ENCODE peak calls at places on chromosome 7, in eight cellular contexts. One of them, this sample, is unnamed.

GRCh38 chr7:27221201-27221797 is 21.3 kb upstream of the EVX1 start:
- DNase-seq in bronchial epithelial cell: peak
- DNase-seq in cardiac fibroblast: no peak
- DNase-seq in T-cell: no peak
- DNase-seq in CD4-positive, alpha-beta T cell: no peak
- DNase-seq in stimulated activated CD4-positive, alpha-beta T cell treated with anti-CD3 and anti-CD28 coated beads, Interleukin-2, amount 100 ng/mL, for 48 hours: no peak
- DNase-seq in activated naive CD4-positive, alpha-beta T cell: no peak
- DNase-seq in NCI-H1417 treated with DMSO at 0.1 percent for 48 hours: no peak
- DNase-seq in this sample: no peak

GRCh38 chr7:119694506-119694905 is 578.5 kb upstream of the KCND2 start:
- DNase-seq in bronchial epithelial cell: no peak
- DNase-seq in cardiac fibroblast: no peak
- DNase-seq in T-cell: no peak
- DNase-seq in CD4-positive, alpha-beta T cell: no peak
- DNase-seq in stimulated activated CD4-positive, alpha-beta T cell treated with anti-CD3 and anti-CD28 coated beads, Interleukin-2, amount 100 ng/mL, for 48 hours: no peak
- DNase-seq in activated naive CD4-positive, alpha-beta T cell: no peak
- DNase-seq in NCI-H1417 treated with DMSO at 0.1 percent for 48 hours: no peak
- DNase-seq in this sample: no peak

GRCh38 chr7:99033765-99034164 is 110.1 kb downstream of the SMURF1 start:
- DNase-seq in bronchial epithelial cell: no peak
- DNase-seq in cardiac fibroblast: no peak
- DNase-seq in T-cell: no peak
- DNase-seq in CD4-positive, alpha-beta T cell: no peak
- DNase-seq in stimulated activated CD4-positive, alpha-beta T cell treated with anti-CD3 and anti-CD28 coated beads, Interleukin-2, amount 100 ng/mL, for 48 hours: no peak
- DNase-seq in activated naive CD4-positive, alpha-beta T cell: no peak
- DNase-seq in NCI-H1417 treated with DMSO at 0.1 percent for 48 hours: no peak
- DNase-seq in this sample: no peak

GRCh38 chr7:107130487-107131220 is 38.1 kb upstream of the HBP1 start:
- DNase-seq in bronchial epithelial cell: no peak
- DNase-seq in cardiac fibroblast: no peak
- DNase-seq in T-cell: no peak
- DNase-seq in CD4-positive, alpha-beta T cell: no peak
- DNase-seq in stimulated activated CD4-positive, alpha-beta T cell treated with anti-CD3 and anti-CD28 coated beads, Interleukin-2, amount 100 ng/mL, for 48 hours: no peak
- DNase-seq in activated naive CD4-positive, alpha-beta T cell: no peak
- DNase-seq in NCI-H1417 treated with DMSO at 0.1 percent for 48 hours: no peak
- DNase-seq in this sample: no peak

GRCh38 chr7:37367010-37367409 is 81.7 kb downstream of the ELMO1 start:
- DNase-seq in bronchial epithelial cell: no peak
- DNase-seq in cardiac fibroblast: no peak
- DNase-seq in T-cell: no peak
- DNase-seq in CD4-positive, alpha-beta T cell: no peak
- DNase-seq in stimulated activated CD4-positive, alpha-beta T cell treated with anti-CD3 and anti-CD28 coated beads, Interleukin-2, amount 100 ng/mL, for 48 hours: no peak
- DNase-seq in activated naive CD4-positive, alpha-beta T cell: no peak
- DNase-seq in NCI-H1417 treated with DMSO at 0.1 percent for 48 hours: no peak
- DNase-seq in this sample: no peak

GRCh38 chr7:106962751-106963150 is 81.8 kb upstream of the PRKAR2B start:
- DNase-seq in bronchial epithelial cell: no peak
- DNase-seq in cardiac fibroblast: no peak
- DNase-seq in T-cell: no peak
- DNase-seq in CD4-positive, alpha-beta T cell: no peak
- DNase-seq in stimulated activated CD4-positive, alpha-beta T cell treated with anti-CD3 and anti-CD28 coated beads, Interleukin-2, amount 100 ng/mL, for 48 hours: no peak
- DNase-seq in activated naive CD4-positive, alpha-beta T cell: no peak
- DNase-seq in NCI-H1417 treated with DMSO at 0.1 percent for 48 hours: no peak
- DNase-seq in this sample: no peak

GRCh38 chr7:155521743-155522398 is 24.5 kb downstream of the CNPY1 start:
- DNase-seq in bronchial epithelial cell: no peak
- DNase-seq in cardiac fibroblast: no peak
- DNase-seq in T-cell: no peak
- DNase-seq in CD4-positive, alpha-beta T cell: no peak
- DNase-seq in stimulated activated CD4-positive, alpha-beta T cell treated with anti-CD3 and anti-CD28 coated beads, Interleukin-2, amount 100 ng/mL, for 48 hours: no peak
- DNase-seq in activated naive CD4-positive, alpha-beta T cell: no peak
- DNase-seq in NCI-H1417 treated with DMSO at 0.1 percent for 48 hours: no peak
- DNase-seq in this sample: no peak

GRCh38 chr7:73723813-73724212 is 4.3 kb upstream of the STX1A start:
- DNase-seq in bronchial epithelial cell: no peak
- DNase-seq in cardiac fibroblast: no peak
- DNase-seq in T-cell: no peak
- DNase-seq in CD4-positive, alpha-beta T cell: no peak
- DNase-seq in stimulated activated CD4-positive, alpha-beta T cell treated with anti-CD3 and anti-CD28 coated beads, Interleukin-2, amount 100 ng/mL, for 48 hours: no peak
- DNase-seq in activated naive CD4-positive, alpha-beta T cell: no peak
- DNase-seq in NCI-H1417 treated with DMSO at 0.1 percent for 48 hours: no peak
- DNase-seq in this sample: no peak

GRCh38 chr7:151794508-151795167 is 82.3 kb downstream of the PRKAG2 start:
- DNase-seq in bronchial epithelial cell: no peak
- DNase-seq in cardiac fibroblast: no peak
- DNase-seq in T-cell: no peak
- DNase-seq in CD4-positive, alpha-beta T cell: no peak
- DNase-seq in stimulated activated CD4-positive, alpha-beta T cell treated with anti-CD3 and anti-CD28 coated beads, Interleukin-2, amount 100 ng/mL, for 48 hours: no peak
- DNase-seq in activated naive CD4-positive, alpha-beta T cell: no peak
- DNase-seq in NCI-H1417 treated with DMSO at 0.1 percent for 48 hours: no peak
- DNase-seq in this sample: no peak

GRCh38 chr7:8303904-8304528 is 42.0 kb upstream of the ICA1 start:
- DNase-seq in bronchial epithelial cell: no peak
- DNase-seq in cardiac fibroblast: no peak
- DNase-seq in T-cell: no peak
- DNase-seq in CD4-positive, alpha-beta T cell: no peak
- DNase-seq in stimulated activated CD4-positive, alpha-beta T cell treated with anti-CD3 and anti-CD28 coated beads, Interleukin-2, amount 100 ng/mL, for 48 hours: no peak
- DNase-seq in activated naive CD4-positive, alpha-beta T cell: no peak
- DNase-seq in NCI-H1417 treated with DMSO at 0.1 percent for 48 hours: no peak
- DNase-seq in this sample: no peak

GRCh38 chr7:44145419-44145968 is 4.4 kb upstream of the MYL7 start:
- DNase-seq in bronchial epithelial cell: peak
- DNase-seq in cardiac fibroblast: no peak
- DNase-seq in T-cell: peak
- DNase-seq in CD4-positive, alpha-beta T cell: peak
- DNase-seq in stimulated activated CD4-positive, alpha-beta T cell treated with anti-CD3 and anti-CD28 coated beads, Interleukin-2, amount 100 ng/mL, for 48 hours: peak
- DNase-seq in activated naive CD4-positive, alpha-beta T cell: peak
- DNase-seq in NCI-H1417 treated with DMSO at 0.1 percent for 48 hours: no peak
- DNase-seq in this sample: no peak

GRCh38 chr7:132225216-132226030 is 350.8 kb downstream of the PLXNA4 start:
- DNase-seq in bronchial epithelial cell: no peak
- DNase-seq in cardiac fibroblast: no peak
- DNase-seq in T-cell: no peak
- DNase-seq in CD4-positive, alpha-beta T cell: no peak
- DNase-seq in stimulated activated CD4-positive, alpha-beta T cell treated with anti-CD3 and anti-CD28 coated beads, Interleukin-2, amount 100 ng/mL, for 48 hours: no peak
- DNase-seq in activated naive CD4-positive, alpha-beta T cell: no peak
- DNase-seq in NCI-H1417 treated with DMSO at 0.1 percent for 48 hours: no peak
- DNase-seq in this sample: no peak

GRCh38 chr7:35971133-35971995 is 170.5 kb downstream of the SEPTIN7 start:
- DNase-seq in bronchial epithelial cell: no peak
- DNase-seq in cardiac fibroblast: no peak
- DNase-seq in T-cell: no peak
- DNase-seq in CD4-positive, alpha-beta T cell: no peak
- DNase-seq in stimulated activated CD4-positive, alpha-beta T cell treated with anti-CD3 and anti-CD28 coated beads, Interleukin-2, amount 100 ng/mL, for 48 hours: no peak
- DNase-seq in activated naive CD4-positive, alpha-beta T cell: no peak
- DNase-seq in NCI-H1417 treated with DMSO at 0.1 percent for 48 hours: no peak
- DNase-seq in this sample: peak

GRCh38 chr7:101927389-101928306 is 110.2 kb downstream of the CUX1 start:
- DNase-seq in bronchial epithelial cell: no peak
- DNase-seq in cardiac fibroblast: peak
- DNase-seq in T-cell: no peak
- DNase-seq in CD4-positive, alpha-beta T cell: no peak
- DNase-seq in stimulated activated CD4-positive, alpha-beta T cell treated with anti-CD3 and anti-CD28 coated beads, Interleukin-2, amount 100 ng/mL, for 48 hours: no peak
- DNase-seq in activated naive CD4-positive, alpha-beta T cell: no peak
- DNase-seq in NCI-H1417 treated with DMSO at 0.1 percent for 48 hours: no peak
- DNase-seq in this sample: no peak

GRCh38 chr7:79340212-79340611 is 113.3 kb downstream of the MAGI2 start:
- DNase-seq in bronchial epithelial cell: peak
- DNase-seq in cardiac fibroblast: no peak
- DNase-seq in T-cell: no peak
- DNase-seq in CD4-positive, alpha-beta T cell: no peak
- DNase-seq in stimulated activated CD4-positive, alpha-beta T cell treated with anti-CD3 and anti-CD28 coated beads, Interleukin-2, amount 100 ng/mL, for 48 hours: no peak
- DNase-seq in activated naive CD4-positive, alpha-beta T cell: no peak
- DNase-seq in NCI-H1417 treated with DMSO at 0.1 percent for 48 hours: no peak
- DNase-seq in this sample: peak

GRCh38 chr7:110119883-110120581 is 970.9 kb upstream of the LRRN3 start:
- DNase-seq in bronchial epithelial cell: peak
- DNase-seq in cardiac fibroblast: no peak
- DNase-seq in T-cell: no peak
- DNase-seq in CD4-positive, alpha-beta T cell: no peak
- DNase-seq in stimulated activated CD4-positive, alpha-beta T cell treated with anti-CD3 and anti-CD28 coated beads, Interleukin-2, amount 100 ng/mL, for 48 hours: no peak
- DNase-seq in activated naive CD4-positive, alpha-beta T cell: no peak
- DNase-seq in NCI-H1417 treated with DMSO at 0.1 percent for 48 hours: no peak
- DNase-seq in this sample: no peak

GRCh38 chr7:32670105-32670504 is 174.8 kb downstream of the AVL9 start:
- DNase-seq in bronchial epithelial cell: peak
- DNase-seq in cardiac fibroblast: peak
- DNase-seq in T-cell: no peak
- DNase-seq in CD4-positive, alpha-beta T cell: no peak
- DNase-seq in stimulated activated CD4-positive, alpha-beta T cell treated with anti-CD3 and anti-CD28 coated beads, Interleukin-2, amount 100 ng/mL, for 48 hours: no peak
- DNase-seq in activated naive CD4-positive, alpha-beta T cell: no peak
- DNase-seq in NCI-H1417 treated with DMSO at 0.1 percent for 48 hours: no peak
- DNase-seq in this sample: peak

GRCh38 chr7:21767300-21767900 is 178.3 kb downstream of the CDCA7L start:
- DNase-seq in bronchial epithelial cell: peak
- DNase-seq in cardiac fibroblast: peak
- DNase-seq in T-cell: no peak
- DNase-seq in CD4-positive, alpha-beta T cell: no peak
- DNase-seq in stimulated activated CD4-positive, alpha-beta T cell treated with anti-CD3 and anti-CD28 coated beads, Interleukin-2, amount 100 ng/mL, for 48 hours: no peak
- DNase-seq in activated naive CD4-positive, alpha-beta T cell: no peak
- DNase-seq in NCI-H1417 treated with DMSO at 0.1 percent for 48 hours: peak
- DNase-seq in this sample: peak

GRCh38 chr7:28075674-28076358 is 104.8 kb downstream of the JAZF1 start:
- DNase-seq in bronchial epithelial cell: no peak
- DNase-seq in cardiac fibroblast: no peak
- DNase-seq in T-cell: no peak
- DNase-seq in CD4-positive, alpha-beta T cell: no peak
- DNase-seq in stimulated activated CD4-positive, alpha-beta T cell treated with anti-CD3 and anti-CD28 coated beads, Interleukin-2, amount 100 ng/mL, for 48 hours: no peak
- DNase-seq in activated naive CD4-positive, alpha-beta T cell: no peak
- DNase-seq in NCI-H1417 treated with DMSO at 0.1 percent for 48 hours: peak
- DNase-seq in this sample: no peak

GRCh38 chr7:129657363-129657762 is 45.8 kb downstream of the NRF1 start:
- DNase-seq in bronchial epithelial cell: peak
- DNase-seq in cardiac fibroblast: no peak
- DNase-seq in T-cell: no peak
- DNase-seq in CD4-positive, alpha-beta T cell: no peak
- DNase-seq in stimulated activated CD4-positive, alpha-beta T cell treated with anti-CD3 and anti-CD28 coated beads, Interleukin-2, amount 100 ng/mL, for 48 hours: no peak
- DNase-seq in activated naive CD4-positive, alpha-beta T cell: no peak
- DNase-seq in NCI-H1417 treated with DMSO at 0.1 percent for 48 hours: no peak
- DNase-seq in this sample: no peak

GRCh38 chr7:24395512-24395911 is 111.5 kb downstream of the NPY start:
- DNase-seq in bronchial epithelial cell: no peak
- DNase-seq in cardiac fibroblast: no peak
- DNase-seq in T-cell: no peak
- DNase-seq in CD4-positive, alpha-beta T cell: no peak
- DNase-seq in stimulated activated CD4-positive, alpha-beta T cell treated with anti-CD3 and anti-CD28 coated beads, Interleukin-2, amount 100 ng/mL, for 48 hours: no peak
- DNase-seq in activated naive CD4-positive, alpha-beta T cell: no peak
- DNase-seq in NCI-H1417 treated with DMSO at 0.1 percent for 48 hours: no peak
- DNase-seq in this sample: no peak

GRCh38 chr7:70829221-70830059 is 302.5 kb upstream of the GALNT17 start:
- DNase-seq in bronchial epithelial cell: peak
- DNase-seq in cardiac fibroblast: peak
- DNase-seq in T-cell: peak
- DNase-seq in CD4-positive, alpha-beta T cell: peak
- DNase-seq in stimulated activated CD4-positive, alpha-beta T cell treated with anti-CD3 and anti-CD28 coated beads, Interleukin-2, amount 100 ng/mL, for 48 hours: peak
- DNase-seq in activated naive CD4-positive, alpha-beta T cell: peak
- DNase-seq in NCI-H1417 treated with DMSO at 0.1 percent for 48 hours: no peak
- DNase-seq in this sample: peak

GRCh38 chr7:47466832-47467231 is 115.1 kb downstream of the TNS3 start:
- DNase-seq in bronchial epithelial cell: no peak
- DNase-seq in cardiac fibroblast: no peak
- DNase-seq in T-cell: no peak
- DNase-seq in CD4-positive, alpha-beta T cell: no peak
- DNase-seq in stimulated activated CD4-positive, alpha-beta T cell treated with anti-CD3 and anti-CD28 coated beads, Interleukin-2, amount 100 ng/mL, for 48 hours: no peak
- DNase-seq in activated naive CD4-positive, alpha-beta T cell: no peak
- DNase-seq in NCI-H1417 treated with DMSO at 0.1 percent for 48 hours: no peak
- DNase-seq in this sample: no peak

GRCh38 chr7:74033372-74034311 is 5.7 kb downstream of the ELN start:
- DNase-seq in bronchial epithelial cell: no peak
- DNase-seq in cardiac fibroblast: peak
- DNase-seq in T-cell: no peak
- DNase-seq in CD4-positive, alpha-beta T cell: no peak
- DNase-seq in stimulated activated CD4-positive, alpha-beta T cell treated with anti-CD3 and anti-CD28 coated beads, Interleukin-2, amount 100 ng/mL, for 48 hours: no peak
- DNase-seq in activated naive CD4-positive, alpha-beta T cell: no peak
- DNase-seq in NCI-H1417 treated with DMSO at 0.1 percent for 48 hours: no peak
- DNase-seq in this sample: no peak

GRCh38 chr7:30412810-30413504 is 65.6 kb downstream of the NOD1 start:
- DNase-seq in bronchial epithelial cell: peak
- DNase-seq in cardiac fibroblast: peak
- DNase-seq in T-cell: no peak
- DNase-seq in CD4-positive, alpha-beta T cell: no peak
- DNase-seq in stimulated activated CD4-positive, alpha-beta T cell treated with anti-CD3 and anti-CD28 coated beads, Interleukin-2, amount 100 ng/mL, for 48 hours: no peak
- DNase-seq in activated naive CD4-positive, alpha-beta T cell: no peak
- DNase-seq in NCI-H1417 treated with DMSO at 0.1 percent for 48 hours: peak
- DNase-seq in this sample: peak

GRCh38 chr7:56007167-56007652 is 42.8 kb downstream of the NIPSNAP2 start:
- DNase-seq in bronchial epithelial cell: no peak
- DNase-seq in cardiac fibroblast: no peak
- DNase-seq in T-cell: no peak
- DNase-seq in CD4-positive, alpha-beta T cell: no peak
- DNase-seq in stimulated activated CD4-positive, alpha-beta T cell treated with anti-CD3 and anti-CD28 coated beads, Interleukin-2, amount 100 ng/mL, for 48 hours: no peak
- DNase-seq in activated naive CD4-positive, alpha-beta T cell: no peak
- DNase-seq in NCI-H1417 treated with DMSO at 0.1 percent for 48 hours: no peak
- DNase-seq in this sample: no peak

GRCh38 chr7:108142675-108143259 is 12.6 kb upstream of the LAMB4 start:
- DNase-seq in bronchial epithelial cell: no peak
- DNase-seq in cardiac fibroblast: no peak
- DNase-seq in T-cell: no peak
- DNase-seq in CD4-positive, alpha-beta T cell: no peak
- DNase-seq in stimulated activated CD4-positive, alpha-beta T cell treated with anti-CD3 and anti-CD28 coated beads, Interleukin-2, amount 100 ng/mL, for 48 hours: no peak
- DNase-seq in activated naive CD4-positive, alpha-beta T cell: no peak
- DNase-seq in NCI-H1417 treated with DMSO at 0.1 percent for 48 hours: no peak
- DNase-seq in this sample: no peak

GRCh38 chr7:71868797-71869196 is 543.3 kb downstream of the CALN1 start:
- DNase-seq in bronchial epithelial cell: peak
- DNase-seq in cardiac fibroblast: no peak
- DNase-seq in T-cell: no peak
- DNase-seq in CD4-positive, alpha-beta T cell: no peak
- DNase-seq in stimulated activated CD4-positive, alpha-beta T cell treated with anti-CD3 and anti-CD28 coated beads, Interleukin-2, amount 100 ng/mL, for 48 hours: no peak
- DNase-seq in activated naive CD4-positive, alpha-beta T cell: no peak
- DNase-seq in NCI-H1417 treated with DMSO at 0.1 percent for 48 hours: no peak
- DNase-seq in this sample: peak

GRCh38 chr7:150937848-150938561 is 40.1 kb downstream of the KCNH2 start:
- DNase-seq in bronchial epithelial cell: peak
- DNase-seq in cardiac fibroblast: peak
- DNase-seq in T-cell: peak
- DNase-seq in CD4-positive, alpha-beta T cell: no peak
- DNase-seq in stimulated activated CD4-positive, alpha-beta T cell treated with anti-CD3 and anti-CD28 coated beads, Interleukin-2, amount 100 ng/mL, for 48 hours: no peak
- DNase-seq in activated naive CD4-positive, alpha-beta T cell: no peak
- DNase-seq in NCI-H1417 treated with DMSO at 0.1 percent for 48 hours: no peak
- DNase-seq in this sample: no peak

GRCh38 chr7:69002416-69002815 is 595.9 kb upstream of the AUTS2 start:
- DNase-seq in bronchial epithelial cell: peak
- DNase-seq in cardiac fibroblast: peak
- DNase-seq in T-cell: no peak
- DNase-seq in CD4-positive, alpha-beta T cell: no peak
- DNase-seq in stimulated activated CD4-positive, alpha-beta T cell treated with anti-CD3 and anti-CD28 coated beads, Interleukin-2, amount 100 ng/mL, for 48 hours: no peak
- DNase-seq in activated naive CD4-positive, alpha-beta T cell: no peak
- DNase-seq in NCI-H1417 treated with DMSO at 0.1 percent for 48 hours: no peak
- DNase-seq in this sample: peak

GRCh38 chr7:37557810-37558209 is 109.1 kb upstream of the ELMO1 start:
- DNase-seq in bronchial epithelial cell: no peak
- DNase-seq in cardiac fibroblast: no peak
- DNase-seq in T-cell: no peak
- DNase-seq in CD4-positive, alpha-beta T cell: no peak
- DNase-seq in stimulated activated CD4-positive, alpha-beta T cell treated with anti-CD3 and anti-CD28 coated beads, Interleukin-2, amount 100 ng/mL, for 48 hours: no peak
- DNase-seq in activated naive CD4-positive, alpha-beta T cell: no peak
- DNase-seq in NCI-H1417 treated with DMSO at 0.1 percent for 48 hours: no peak
- DNase-seq in this sample: no peak

GRCh38 chr7:139598642-139599041 is 75.2 kb downstream of the CLEC2L start:
- DNase-seq in bronchial epithelial cell: peak
- DNase-seq in cardiac fibroblast: peak
- DNase-seq in T-cell: no peak
- DNase-seq in CD4-positive, alpha-beta T cell: no peak
- DNase-seq in stimulated activated CD4-positive, alpha-beta T cell treated with anti-CD3 and anti-CD28 coated beads, Interleukin-2, amount 100 ng/mL, for 48 hours: no peak
- DNase-seq in activated naive CD4-positive, alpha-beta T cell: no peak
- DNase-seq in NCI-H1417 treated with DMSO at 0.1 percent for 48 hours: peak
- DNase-seq in this sample: no peak

GRCh38 chr7:149282331-149282655 is 20.3 kb downstream of the ZNF783 start:
- DNase-seq in bronchial epithelial cell: no peak
- DNase-seq in cardiac fibroblast: no peak
- DNase-seq in T-cell: no peak
- DNase-seq in CD4-positive, alpha-beta T cell: no peak
- DNase-seq in stimulated activated CD4-positive, alpha-beta T cell treated with anti-CD3 and anti-CD28 coated beads, Interleukin-2, amount 100 ng/mL, for 48 hours: no peak
- DNase-seq in activated naive CD4-positive, alpha-beta T cell: no peak
- DNase-seq in NCI-H1417 treated with DMSO at 0.1 percent for 48 hours: no peak
- DNase-seq in this sample: no peak

GRCh38 chr7:108146070-108146842 is 16.1 kb upstream of the LAMB4 start:
- DNase-seq in bronchial epithelial cell: peak
- DNase-seq in cardiac fibroblast: peak
- DNase-seq in T-cell: peak
- DNase-seq in CD4-positive, alpha-beta T cell: no peak
- DNase-seq in stimulated activated CD4-positive, alpha-beta T cell treated with anti-CD3 and anti-CD28 coated beads, Interleukin-2, amount 100 ng/mL, for 48 hours: peak
- DNase-seq in activated naive CD4-positive, alpha-beta T cell: no peak
- DNase-seq in NCI-H1417 treated with DMSO at 0.1 percent for 48 hours: no peak
- DNase-seq in this sample: peak

This sample was measured in GM03348.